ENCODE peak calls at places on chromosome 14, in seven cellular contexts. One of them, this sample, is unnamed.

GRCh38 chr14:37063467-37064240 is 108.8 kb downstream of the SLC25A21 start:
- DNase-seq in anterior cingulate cortex: no peak
- DNase-seq in stimulated activated CD4-positive, alpha-beta T cell treated with anti-CD3 and anti-CD28 coated beads, Interleukin-4, amount 100 ng/mL, for 24 hours: no peak
- DNase-seq in A549: no peak
- DNase-seq in stimulated activated naive B cell treated with anti-CD40 and anti-IgM and Interleukin-4, amounts not matched to agents 10 μg/mL and 1 μg/mL and 100 μg/mL, for 72 hours: no peak
- DNase-seq in MV-4-11: no peak
- DNase-seq in cardiac muscle cell: no peak
- DNase-seq in this sample: no peak

GRCh38 chr14:75224561-75224960 is 48.1 kb upstream of the TMED10 start:
- DNase-seq in stimulated activated naive B cell treated with anti-CD40 and anti-IgM and Interleukin-4, amounts not matched to agents 10 μg/mL and 1 μg/mL and 100 μg/mL, for 72 hours: no peak
- DNase-seq in cardiac muscle cell: no peak
- DNase-seq in anterior cingulate cortex: no peak
- DNase-seq in stimulated activated CD4-positive, alpha-beta T cell treated with anti-CD3 and anti-CD28 coated beads, Interleukin-4, amount 100 ng/mL, for 24 hours: no peak
- DNase-seq in MV-4-11: no peak
- DNase-seq in A549: no peak
- DNase-seq in this sample: no peak

GRCh38 chr14:93013368-93013719 is 90.4 kb downstream of the CHGA start:
- DNase-seq in cardiac muscle cell: peak
- DNase-seq in A549: no peak
- DNase-seq in anterior cingulate cortex: no peak
- DNase-seq in stimulated activated CD4-positive, alpha-beta T cell treated with anti-CD3 and anti-CD28 coated beads, Interleukin-4, amount 100 ng/mL, for 24 hours: no peak
- DNase-seq in MV-4-11: peak
- DNase-seq in stimulated activated naive B cell treated with anti-CD40 and anti-IgM and Interleukin-4, amounts not matched to agents 10 μg/mL and 1 μg/mL and 100 μg/mL, for 72 hours: no peak
- DNase-seq in this sample: no peak

GRCh38 chr14:76773188-76773885 is 12.1 kb downstream of the VASH1 start:
- DNase-seq in anterior cingulate cortex: peak
- DNase-seq in MV-4-11: peak
- DNase-seq in stimulated activated naive B cell treated with anti-CD40 and anti-IgM and Interleukin-4, amounts not matched to agents 10 μg/mL and 1 μg/mL and 100 μg/mL, for 72 hours: no peak
- DNase-seq in stimulated activated CD4-positive, alpha-beta T cell treated with anti-CD3 and anti-CD28 coated beads, Interleukin-4, amount 100 ng/mL, for 24 hours: peak
- DNase-seq in cardiac muscle cell: peak
- DNase-seq in A549: peak
- DNase-seq in this sample: no peak

GRCh38 chr14:37550511-37550910 is 44.5 kb downstream of the FOXA1 start:
- DNase-seq in stimulated activated CD4-positive, alpha-beta T cell treated with anti-CD3 and anti-CD28 coated beads, Interleukin-4, amount 100 ng/mL, for 24 hours: no peak
- DNase-seq in stimulated activated naive B cell treated with anti-CD40 and anti-IgM and Interleukin-4, amounts not matched to agents 10 μg/mL and 1 μg/mL and 100 μg/mL, for 72 hours: no peak
- DNase-seq in cardiac muscle cell: peak
- DNase-seq in MV-4-11: no peak
- DNase-seq in anterior cingulate cortex: no peak
- DNase-seq in A549: no peak
- DNase-seq in this sample: no peak

GRCh38 chr14:86404425-86404824 is 874.5 kb downstream of the FLRT2 start:
- DNase-seq in cardiac muscle cell: peak
- DNase-seq in MV-4-11: no peak
- DNase-seq in stimulated activated naive B cell treated with anti-CD40 and anti-IgM and Interleukin-4, amounts not matched to agents 10 μg/mL and 1 μg/mL and 100 μg/mL, for 72 hours: no peak
- DNase-seq in A549: no peak
- DNase-seq in anterior cingulate cortex: no peak
- DNase-seq in stimulated activated CD4-positive, alpha-beta T cell treated with anti-CD3 and anti-CD28 coated beads, Interleukin-4, amount 100 ng/mL, for 24 hours: no peak
- DNase-seq in this sample: no peak

GRCh38 chr14:54362759-54363437 is 33.9 kb upstream of the CDKN3 start:
- DNase-seq in stimulated activated naive B cell treated with anti-CD40 and anti-IgM and Interleukin-4, amounts not matched to agents 10 μg/mL and 1 μg/mL and 100 μg/mL, for 72 hours: no peak
- DNase-seq in anterior cingulate cortex: no peak
- DNase-seq in stimulated activated CD4-positive, alpha-beta T cell treated with anti-CD3 and anti-CD28 coated beads, Interleukin-4, amount 100 ng/mL, for 24 hours: no peak
- DNase-seq in A549: no peak
- DNase-seq in cardiac muscle cell: peak
- DNase-seq in MV-4-11: no peak
- DNase-seq in this sample: no peak

GRCh38 chr14:101371691-101372493 is 189.4 kb upstream of the DIO3 start:
- DNase-seq in stimulated activated CD4-positive, alpha-beta T cell treated with anti-CD3 and anti-CD28 coated beads, Interleukin-4, amount 100 ng/mL, for 24 hours: no peak
- DNase-seq in MV-4-11: no peak
- DNase-seq in cardiac muscle cell: no peak
- DNase-seq in stimulated activated naive B cell treated with anti-CD40 and anti-IgM and Interleukin-4, amounts not matched to agents 10 μg/mL and 1 μg/mL and 100 μg/mL, for 72 hours: no peak
- DNase-seq in A549: no peak
- DNase-seq in anterior cingulate cortex: no peak
- DNase-seq in this sample: no peak

GRCh38 chr14:79332504-79333197 is 878.7 kb downstream of the DIO2 start:
- DNase-seq in cardiac muscle cell: no peak
- DNase-seq in anterior cingulate cortex: no peak
- DNase-seq in A549: no peak
- DNase-seq in MV-4-11: no peak
- DNase-seq in stimulated activated CD4-positive, alpha-beta T cell treated with anti-CD3 and anti-CD28 coated beads, Interleukin-4, amount 100 ng/mL, for 24 hours: no peak
- DNase-seq in stimulated activated naive B cell treated with anti-CD40 and anti-IgM and Interleukin-4, amounts not matched to agents 10 μg/mL and 1 μg/mL and 100 μg/mL, for 72 hours: no peak
- DNase-seq in this sample: peak

GRCh38 chr14:75425443-75425842 is 2.4 kb upstream of the JDP2 start:
- DNase-seq in MV-4-11: no peak
- DNase-seq in A549: no peak
- DNase-seq in stimulated activated CD4-positive, alpha-beta T cell treated with anti-CD3 and anti-CD28 coated beads, Interleukin-4, amount 100 ng/mL, for 24 hours: no peak
- DNase-seq in cardiac muscle cell: no peak
- DNase-seq in anterior cingulate cortex: no peak
- DNase-seq in stimulated activated naive B cell treated with anti-CD40 and anti-IgM and Interleukin-4, amounts not matched to agents 10 μg/mL and 1 μg/mL and 100 μg/mL, for 72 hours: no peak
- DNase-seq in this sample: no peak